ENCODE peak calls at places on chromosome 19, in six cellular contexts. R is stimulated activated CD4-positive, alpha-beta T cell treated with anti-CD3 and anti-CD28 coated beads, TNF-alpha, amount 100 ng/mL, for 4 hours; O is D341Med; J is H54; M is HAP-1; K is GM23248. V is an unnamed sample.

GRCh38 chr19:703329-703650 is 5.4 kb upstream of the PALM start:
- DNase-seq in R (no peak), K (no peak), M (no peak), J (no peak), O (no peak), V (no peak)

GRCh38 chr19:12237143-12237839 is 57.4 kb downstream of the ZNF44 start:
- DNase-seq in M (no peak), O (no peak), R (no peak), J (no peak), K (no peak), V (no peak)

GRCh38 chr19:52397310-52398090 is at the start of gene ZNF528:
- DNase-seq in M (no peak), R (peak), J (peak), K (peak), O (peak), V (peak)

GRCh38 chr19:32607479-32607878 is 26.5 kb downstream of the PDCD5 start:
- DNase-seq in O (no peak), K (no peak), J (no peak), M (no peak), R (no peak), V (no peak)

GRCh38 chr19:12478234-12478941 is 6.2 kb downstream of the ZNF709 start:
- DNase-seq in M (no peak), J (no peak), K (no peak), O (no peak), R (no peak), V (no peak)

GRCh38 chr19:2796659-2797266 is 11.5 kb downstream of the THOP1 start:
- DNase-seq in K (no peak), M (no peak), J (no peak), O (no peak), R (no peak), V (no peak)

GRCh38 chr19:47000373-47000772 is 19.3 kb upstream of the NPAS1 start:
- DNase-seq in O (no peak), R (no peak), M (no peak), K (no peak), J (no peak), V (no peak)

GRCh38 chr19:1822210-1822609 is 10.1 kb upstream of the ATP8B3 start:
- DNase-seq in R (no peak), J (no peak), M (no peak), O (no peak), K (no peak), V (no peak)

GRCh38 chr19:4730740-4731171 is 7.1 kb upstream of the DPP9 start:
- DNase-seq in O (peak), R (peak), K (peak), M (no peak), J (no peak), V (no peak)

GRCh38 chr19:7550987-7551761 is 15.7 kb downstream of the PNPLA6 start:
- DNase-seq in O (peak), M (peak), J (no peak), K (peak), R (no peak), V (peak)

GRCh38 chr19:33883869-33884519 is 87.3 kb downstream of the KCTD15 start:
- DNase-seq in R (no peak), O (no peak), J (no peak), M (no peak), K (no peak), V (no peak)

GRCh38 chr19:47469419-47469700 is 2.3 kb downstream of the SLC8A2 start:
- DNase-seq in R (no peak), M (no peak), O (no peak), J (no peak), K (no peak), V (no peak)

GRCh38 chr19:18657590-18658365 is 20.9 kb downstream of the KLHL26 start:
- DNase-seq in R (no peak), O (peak), J (peak), M (no peak), K (peak), V (no peak)

V was measured in midbrain.